ENCODE peak calls at places on chromosome 6, in seven cellular contexts. One of them, this sample, is unnamed.

GRCh38 chr6:21911208-21911607 is 317.7 kb downstream of the SOX4 start:
- DNase-seq in hepatocyte: no peak
- DNase-seq in SK-N-SH: no peak
- DNase-seq in GM23338: no peak
- DNase-seq in fibroblast of lung: no peak
- DNase-seq in uterus: no peak
- DNase-seq in kidney: no peak
- DNase-seq in this sample: no peak

GRCh38 chr6:115972679-115973078 is 88.0 kb downstream of the FRK start:
- DNase-seq in fibroblast of lung: no peak
- DNase-seq in SK-N-SH: no peak
- DNase-seq in hepatocyte: no peak
- DNase-seq in GM23338: no peak
- DNase-seq in kidney: no peak
- DNase-seq in uterus: no peak
- DNase-seq in this sample: no peak

GRCh38 chr6:95804847-95805541 is 210.8 kb upstream of the FUT9 start:
- DNase-seq in GM23338: no peak
- DNase-seq in hepatocyte: no peak
- DNase-seq in uterus: no peak
- DNase-seq in SK-N-SH: no peak
- DNase-seq in kidney: no peak
- DNase-seq in fibroblast of lung: no peak
- DNase-seq in this sample: no peak

GRCh38 chr6:97151611-97152010 is 131.4 kb downstream of the MMS22L start:
- DNase-seq in hepatocyte: no peak
- DNase-seq in fibroblast of lung: no peak
- DNase-seq in SK-N-SH: no peak
- DNase-seq in GM23338: no peak
- DNase-seq in uterus: no peak
- DNase-seq in kidney: no peak
- DNase-seq in this sample: no peak

GRCh38 chr6:3276174-3277167 is 17.7 kb downstream of the PSMG4 start:
- DNase-seq in SK-N-SH: no peak
- DNase-seq in hepatocyte: no peak
- DNase-seq in GM23338: no peak
- DNase-seq in kidney: no peak
- DNase-seq in fibroblast of lung: no peak
- DNase-seq in uterus: no peak
- DNase-seq in this sample: peak; percentile 62

GRCh38 chr6:1724616-1725015 is 114.9 kb downstream of the FOXC1 start:
- DNase-seq in hepatocyte: peak; percentile 25
- DNase-seq in fibroblast of lung: no peak
- DNase-seq in uterus: peak; percentile 58
- DNase-seq in GM23338: peak; percentile 27
- DNase-seq in SK-N-SH: no peak
- DNase-seq in kidney: peak; percentile 90
- DNase-seq in this sample: peak; percentile 86

GRCh38 chr6:75285156-75285639 is 606 bp upstream of the TMEM30A start:
- DNase-seq in hepatocyte: no peak
- DNase-seq in SK-N-SH: peak; percentile 14
- DNase-seq in kidney: no peak
- DNase-seq in fibroblast of lung: no peak
- DNase-seq in uterus: no peak
- DNase-seq in GM23338: no peak
- DNase-seq in this sample: no peak

GRCh38 chr6:3775906-3776305 is 24.4 kb upstream of the PXDC1 start:
- DNase-seq in SK-N-SH: no peak
- DNase-seq in kidney: no peak
- DNase-seq in hepatocyte: no peak
- DNase-seq in GM23338: no peak
- DNase-seq in uterus: no peak
- DNase-seq in fibroblast of lung: no peak
- DNase-seq in this sample: no peak

GRCh38 chr6:26251354-26252081 is 113.5 kb upstream of the BTN3A2 start:
- DNase-seq in kidney: peak; percentile 82
- DNase-seq in fibroblast of lung: peak; percentile 94
- DNase-seq in GM23338: peak; percentile 91
- DNase-seq in hepatocyte: peak; percentile 87
- DNase-seq in uterus: peak; percentile 50
- DNase-seq in SK-N-SH: peak; percentile 69
- DNase-seq in this sample: peak; percentile 87

DNA sequence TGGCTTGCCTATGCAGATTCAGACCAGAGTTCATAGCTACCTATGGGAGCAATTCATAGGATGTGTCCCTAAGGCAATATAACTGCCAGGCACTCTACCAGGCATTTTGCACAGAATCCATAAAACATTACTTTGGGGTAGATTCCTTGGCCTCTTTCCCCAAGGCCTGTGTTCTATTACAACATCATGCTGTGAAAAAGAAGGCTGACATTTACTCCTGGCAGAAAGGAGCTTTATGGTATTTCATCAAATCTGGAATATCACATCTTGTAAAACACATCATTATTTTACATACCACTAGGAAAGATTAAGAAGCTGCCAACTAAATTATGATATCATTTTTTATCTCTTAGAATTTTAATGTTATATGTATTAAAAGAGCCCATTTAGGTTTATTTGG is 287.0 kb upstream of the MARCKS start:
- DNase-seq in kidney: no peak
- DNase-seq in fibroblast of lung: no peak
- DNase-seq in SK-N-SH: no peak
- DNase-seq in uterus: no peak
- DNase-seq in GM23338: no peak
- DNase-seq in hepatocyte: no peak
- DNase-seq in this sample: no peak
- TF ChIP-seq CTCF in kidney: no peak
- TF ChIP-seq CTCF in fibroblast of lung: no peak
- TF ChIP-seq CTCF in SK-N-SH: no peak
- TF ChIP-seq CTCF in uterus: no peak
- TF ChIP-seq CTCF in GM23338: no peak
- TF ChIP-seq CTCF in hepatocyte: no peak
- TF ChIP-seq CTCF in this sample: no peak

DNA sequence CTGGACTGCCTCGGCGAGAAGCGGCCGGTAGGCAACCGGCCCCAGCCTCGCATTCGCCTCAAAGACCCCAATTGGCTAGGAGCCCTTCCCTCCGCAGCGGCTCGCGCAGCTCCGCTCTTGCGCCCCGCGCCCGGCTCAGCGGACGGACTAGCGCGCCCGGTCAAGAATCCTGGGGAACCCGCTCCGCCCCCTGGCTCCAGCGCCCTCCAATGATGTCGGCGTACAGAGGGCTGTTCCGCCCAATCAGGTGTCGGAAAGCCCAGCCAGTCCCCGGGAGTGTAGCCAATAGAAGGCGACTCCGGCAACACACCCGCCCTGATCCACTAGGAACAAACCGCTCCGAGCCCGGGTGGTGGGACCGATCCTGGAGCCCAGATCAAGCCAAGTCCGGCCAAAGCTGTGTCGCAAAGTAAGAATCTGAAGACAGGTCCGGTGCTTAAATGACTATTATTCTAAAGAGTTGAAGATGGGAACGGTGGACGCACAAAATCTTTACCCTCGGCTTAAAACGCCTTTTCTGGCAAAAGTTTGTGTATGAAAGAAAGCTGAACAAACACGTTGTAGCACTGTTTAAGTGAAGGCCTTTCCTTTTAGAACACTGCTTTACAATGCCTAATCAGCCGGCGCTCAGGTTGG is 132.2 kb downstream of the OGFRL1 start:
- DNase-seq in SK-N-SH: peak; percentile 92
- DNase-seq in GM23338: peak; percentile 98
- DNase-seq in kidney: peak; percentile 98
- DNase-seq in hepatocyte: peak; percentile 97
- DNase-seq in fibroblast of lung: peak; percentile 96
- DNase-seq in uterus: peak; percentile 96
- DNase-seq in this sample: peak; percentile 90
- H3K4me1 ChIP-seq in SK-N-SH: peaks cover 5% of the 10 kb centered on the region
- H3K4me1 ChIP-seq in GM23338: peaks cover 8% of the 10 kb centered on the region
- H3K4me1 ChIP-seq in kidney: peaks cover 9% of the 10 kb centered on the region
- H3K4me1 ChIP-seq in hepatocyte: peaks cover 12% of the 10 kb centered on the region
- H3K4me1 ChIP-seq in fibroblast of lung: peaks cover 8% of the 10 kb centered on the region
- H3K4me1 ChIP-seq in uterus: no peaks in the 10 kb centered on the region
- H3K4me1 ChIP-seq in this sample: peaks cover 5% of the 10 kb centered on the region

GRCh38 chr6:33812669-33813068 is 8.9 kb upstream of the MLN start:
- DNase-seq in kidney: peak; percentile 65
- DNase-seq in GM23338: peak; percentile 95
- DNase-seq in hepatocyte: peak; percentile 85
- DNase-seq in SK-N-SH: peak; percentile 64
- DNase-seq in uterus: no peak
- DNase-seq in fibroblast of lung: peak; percentile 43
- DNase-seq in this sample: no peak
- TF ChIP-seq CTCF in kidney: peak; percentile 17
- TF ChIP-seq CTCF in GM23338: peak; percentile 13
- TF ChIP-seq CTCF in hepatocyte: no peak
- TF ChIP-seq CTCF in SK-N-SH: peak; percentile 38
- TF ChIP-seq CTCF in uterus: peak; percentile 8
- TF ChIP-seq CTCF in fibroblast of lung: peak; percentile 22
- TF ChIP-seq CTCF in this sample: peak; percentile 37

GRCh38 chr6:35969676-35970075 is 48.8 kb upstream of the SRPK1 start:
- DNase-seq in GM23338: no peak
- DNase-seq in SK-N-SH: no peak
- DNase-seq in uterus: no peak
- DNase-seq in hepatocyte: no peak
- DNase-seq in kidney: no peak
- DNase-seq in fibroblast of lung: peak; percentile 20
- DNase-seq in this sample: no peak
- H3K4me1 ChIP-seq in GM23338: peaks cover 5% of the 10 kb centered on the region
- H3K4me1 ChIP-seq in SK-N-SH: no peaks in the 10 kb centered on the region
- H3K4me1 ChIP-seq in uterus: no peaks in the 10 kb centered on the region
- H3K4me1 ChIP-seq in hepatocyte: peaks cover 17% of the 10 kb centered on the region
- H3K4me1 ChIP-seq in kidney: no peaks in the 10 kb centered on the region
- H3K4me1 ChIP-seq in fibroblast of lung: no peaks in the 10 kb centered on the region
- H3K4me1 ChIP-seq in this sample: no peaks in the 10 kb centered on the region

GRCh38 chr6:130076512-130076911 is 58.1 kb downstream of the L3MBTL3 start:
- DNase-seq in kidney: no peak
- DNase-seq in SK-N-SH: no peak
- DNase-seq in hepatocyte: peak; percentile 9
- DNase-seq in fibroblast of lung: peak; percentile 3
- DNase-seq in uterus: no peak
- DNase-seq in GM23338: no peak
- DNase-seq in this sample: no peak
- TF ChIP-seq CTCF in kidney: peak; percentile 14
- TF ChIP-seq CTCF in SK-N-SH: peak; percentile 39
- TF ChIP-seq CTCF in hepatocyte: peak; percentile 49
- TF ChIP-seq CTCF in fibroblast of lung: no peak
- TF ChIP-seq CTCF in uterus: no peak
- TF ChIP-seq CTCF in GM23338: peak; percentile 42
- TF ChIP-seq CTCF in this sample: no peak

DNA sequence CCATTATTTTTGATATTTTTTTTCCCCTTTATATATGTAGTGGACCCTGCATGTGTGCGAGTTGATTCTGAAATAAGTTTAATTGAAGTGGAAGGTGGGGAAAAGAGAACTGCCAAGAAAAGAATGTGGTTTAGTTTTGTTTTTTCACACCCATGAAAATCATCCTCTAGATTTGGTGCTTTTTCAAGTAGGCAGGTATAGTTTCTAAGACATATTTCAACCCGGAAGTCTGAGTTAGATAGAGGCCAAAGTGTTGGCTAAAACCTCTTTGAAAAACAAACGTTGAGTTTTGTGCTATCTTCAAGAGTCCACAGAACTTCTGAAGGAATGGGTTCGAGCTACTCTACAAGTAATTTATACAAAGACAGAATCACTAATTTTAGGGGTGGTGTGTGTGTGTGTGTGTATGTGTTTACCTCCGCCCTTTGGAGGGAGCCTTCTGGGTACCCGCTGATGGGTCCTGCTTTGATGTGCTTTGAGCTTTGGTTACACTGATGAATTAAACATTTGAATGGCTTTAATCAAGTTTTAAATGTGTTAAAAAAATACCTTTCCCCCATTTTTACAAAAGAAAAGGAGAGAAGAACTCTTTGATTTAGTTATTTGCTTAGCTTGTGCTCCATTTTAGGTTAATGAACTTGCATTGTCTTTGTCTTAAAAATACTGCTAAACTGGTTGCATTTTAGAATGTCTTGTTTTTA is 2.5 kb downstream of the RREB1 start:
- DNase-seq in fibroblast of lung: no peak
- DNase-seq in SK-N-SH: no peak
- DNase-seq in uterus: no peak
- DNase-seq in GM23338: peak; percentile 44
- DNase-seq in hepatocyte: no peak
- DNase-seq in kidney: no peak
- DNase-seq in this sample: no peak
- H3K4me1 ChIP-seq in fibroblast of lung: peaks cover 7% of the 10 kb centered on the region
- H3K4me1 ChIP-seq in SK-N-SH: peaks cover 32% of the 10 kb centered on the region
- H3K4me1 ChIP-seq in uterus: peaks cover 3% of the 10 kb centered on the region
- H3K4me1 ChIP-seq in GM23338: peaks cover 60% of the 10 kb centered on the region
- H3K4me1 ChIP-seq in hepatocyte: peaks cover 34% of the 10 kb centered on the region
- H3K4me1 ChIP-seq in kidney: peaks cover 10% of the 10 kb centered on the region
- H3K4me1 ChIP-seq in this sample: peaks cover 51% of the 10 kb centered on the region

DNA sequence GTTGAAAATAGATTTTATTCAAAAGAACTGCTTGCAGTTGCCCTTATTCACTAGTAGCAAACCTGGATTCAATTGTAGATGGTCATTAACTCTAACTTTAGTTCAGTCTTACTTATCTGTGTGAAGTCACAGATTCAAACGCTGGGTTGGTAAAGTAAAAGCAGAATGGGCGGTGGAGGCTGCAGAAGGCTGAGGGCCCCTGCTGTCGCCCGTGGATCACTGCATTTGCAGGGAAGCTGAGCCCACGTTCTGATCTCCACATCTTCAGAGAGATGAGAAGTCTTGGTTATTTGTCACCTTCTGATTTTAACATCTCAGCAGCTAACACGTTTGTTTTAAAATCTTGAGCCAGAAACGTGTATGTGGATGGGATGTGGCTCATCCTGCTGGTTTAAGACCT is 75.1 kb downstream of the SNX9 start:
- DNase-seq in SK-N-SH: no peak
- DNase-seq in hepatocyte: no peak
- DNase-seq in fibroblast of lung: no peak
- DNase-seq in uterus: no peak
- DNase-seq in GM23338: no peak
- DNase-seq in kidney: no peak
- DNase-seq in this sample: no peak
- TF ChIP-seq CTCF in SK-N-SH: peak; percentile 13
- TF ChIP-seq CTCF in hepatocyte: no peak
- TF ChIP-seq CTCF in fibroblast of lung: no peak
- TF ChIP-seq CTCF in uterus: no peak
- TF ChIP-seq CTCF in GM23338: peak; percentile 33
- TF ChIP-seq CTCF in kidney: no peak
- TF ChIP-seq CTCF in this sample: no peak

GRCh38 chr6:152244998-152245630 is 392.0 kb downstream of the SYNE1 start:
- DNase-seq in SK-N-SH: no peak
- DNase-seq in GM23338: no peak
- DNase-seq in kidney: no peak
- DNase-seq in hepatocyte: no peak
- DNase-seq in fibroblast of lung: no peak
- DNase-seq in uterus: no peak
- DNase-seq in this sample: no peak
- H3K4me1 ChIP-seq in SK-N-SH: no peaks in the 10 kb centered on the region
- H3K4me1 ChIP-seq in GM23338: no peaks in the 10 kb centered on the region
- H3K4me1 ChIP-seq in kidney: peaks cover 3% of the 10 kb centered on the region
- H3K4me1 ChIP-seq in hepatocyte: no peaks in the 10 kb centered on the region
- H3K4me1 ChIP-seq in fibroblast of lung: no peaks in the 10 kb centered on the region
- H3K4me1 ChIP-seq in uterus: peaks cover 8% of the 10 kb centered on the region
- H3K4me1 ChIP-seq in this sample: no peaks in the 10 kb centered on the region

GRCh38 chr6:111276736-111277135 is 189.4 kb downstream of the SLC16A10 start:
- DNase-seq in fibroblast of lung: no peak
- DNase-seq in GM23338: no peak
- DNase-seq in hepatocyte: no peak
- DNase-seq in SK-N-SH: no peak
- DNase-seq in kidney: no peak
- DNase-seq in uterus: no peak
- DNase-seq in this sample: no peak
- TF ChIP-seq CTCF in fibroblast of lung: no peak
- TF ChIP-seq CTCF in GM23338: no peak
- TF ChIP-seq CTCF in hepatocyte: no peak
- TF ChIP-seq CTCF in SK-N-SH: no peak
- TF ChIP-seq CTCF in kidney: no peak
- TF ChIP-seq CTCF in uterus: no peak
- TF ChIP-seq CTCF in this sample: no peak